ENCODE peak calls at places on chromosomes 4 and X, in nine cellular contexts. Q, L, T, M, C, Y, J, A and D are unnamed samples.
A peak's percentile ranks its signal among the peaks of the same experiment; 100 is the strongest.

GRCh38 chrX:6729581-6729980 is 194.7 kb upstream of the VCX3A start:
- DNase-seq in Q (no peak), L (no peak), T (no peak), M (no peak), C (no peak), Y (no peak), J (no peak), A (no peak), D (no peak)

GRCh38 chrX:111244238-111244750 is 26.0 kb downstream of the CAPN6 start:
- DNase-seq in Q (no peak), L (no peak), T (no peak), M (no peak), C (no peak), Y (peak; percentile 17), J (peak; percentile 11), A (no peak), D (no peak)

GRCh38 chrX:133838761-133839676 is 146.4 kb downstream of the GPC3 start:
- DNase-seq in Q (no peak), L (peak; percentile 6), T (no peak), M (no peak), C (peak; percentile 37), Y (peak; percentile 13), J (peak; percentile 32), A (peak; percentile 16), D (peak; percentile 26)

GRCh38 chr4:8019396-8020365 is 80.0 kb upstream of the AFAP1 start:
- DNase-seq in Q (no peak), L (no peak), T (no peak), M (no peak), C (no peak), Y (peak; percentile 44), J (no peak), A (no peak), D (no peak)

GRCh38 chrX:72027024-72027913 is 104.4 kb downstream of the RTL5 start:
- DNase-seq in Q (no peak), L (no peak), T (peak; percentile 68), M (no peak), C (no peak), Y (no peak), J (no peak), A (no peak), D (no peak)

GRCh38 chrX:150694738-150695410 is 1.7 kb downstream of the MTMR1 start:
- DNase-seq in Q (no peak), L (peak; percentile 6), T (no peak), M (no peak), C (peak; percentile 62), Y (no peak), J (no peak), A (no peak), D (peak; percentile 31)

GRCh38 chrX:12701625-12702024 is 89.6 kb upstream of the PRPS2 start:
- DNase-seq in Q (peak; percentile 19), L (peak; percentile 6), T (no peak), M (peak; percentile 20), C (peak; percentile 58), Y (peak; percentile 48), J (peak; percentile 62), A (no peak), D (peak; percentile 48)

GRCh38 chr4:69984030-69984443 is 11.7 kb upstream of the STATH start:
- DNase-seq in Q (no peak), L (no peak), T (no peak), M (no peak), C (no peak), Y (peak; percentile 9), J (no peak), A (no peak), D (peak; percentile 13)

GRCh38 chrX:9166566-9166909 is 132.6 kb upstream of the FAM9B start:
- DNase-seq in Q (no peak), L (no peak), T (no peak), M (no peak), C (no peak), Y (no peak), J (peak; percentile 7), A (no peak), D (no peak)

GRCh38 chrX:108131471-108131870 is 39.9 kb downstream of the ATG4A start:
- DNase-seq in Q (no peak), L (peak; percentile 6), T (no peak), M (no peak), C (no peak), Y (peak; percentile 16), J (no peak), A (no peak), D (no peak)

GRCh38 chr4:857461-857860 is 31.5 kb upstream of the CPLX1 start:
- DNase-seq in Q (no peak), L (no peak), T (no peak), M (no peak), C (no peak), Y (no peak), J (no peak), A (no peak), D (peak; percentile 5)

GRCh38 chrX:18353931-18354368 is 538 bp downstream of the SCML2 start:
- DNase-seq in Q (no peak), L (peak; percentile 3), T (no peak), M (no peak), C (peak; percentile 20), Y (no peak), J (no peak), A (peak; percentile 15), D (peak; percentile 38)

GRCh38 chrX:107769581-107770317 is 5.8 kb downstream of the TSC22D3 start:
- DNase-seq in Q (no peak), L (no peak), T (no peak), M (no peak), C (no peak), Y (no peak), J (no peak), A (no peak), D (no peak)

GRCh38 chr4:112099701-112100289 is 45.5 kb upstream of the FAM241A start:
- DNase-seq in Q (no peak), L (no peak), T (no peak), M (no peak), C (no peak), Y (peak; percentile 50), J (peak; percentile 71), A (no peak), D (no peak)

GRCh38 chr4:99661907-99662306 is 4.3 kb upstream of the C4orf54 start:
- DNase-seq in Q (no peak), L (no peak), T (no peak), M (no peak), C (no peak), Y (no peak), J (no peak), A (no peak), D (no peak)

GRCh38 chrX:70168238-70169188 is 8.8 kb upstream of the DGAT2L6 start:
- DNase-seq in Q (no peak), L (no peak), T (no peak), M (peak; percentile 19), C (no peak), Y (peak; percentile 39), J (peak; percentile 69), A (peak; percentile 66), D (no peak)

DNA sequence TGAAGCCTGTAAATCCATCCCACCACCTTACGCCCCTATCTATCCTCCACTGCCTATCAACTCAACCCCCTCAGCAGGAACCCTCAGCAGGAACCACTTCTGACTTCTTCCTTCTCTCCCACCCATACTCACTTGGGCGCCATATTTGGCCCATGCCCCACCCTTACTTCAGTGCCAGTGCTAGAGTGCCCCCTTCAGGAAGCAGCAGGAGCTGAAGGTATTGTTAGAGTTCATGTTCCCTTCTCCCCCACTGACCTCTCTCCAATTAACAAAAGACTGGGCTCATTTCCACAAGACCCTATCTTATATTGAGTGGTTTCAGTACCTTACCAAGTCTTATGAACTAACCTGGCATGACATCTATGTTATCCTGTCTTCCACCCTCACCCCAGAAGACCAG is 363.1 kb upstream of the SLIT2 start:
- DNase-seq in Q (no peak), L (no peak), T (no peak), M (no peak), C (no peak), Y (no peak), J (no peak), A (no peak), D (no peak)
- TF ChIP-seq CTCF in Q (no peak), L (no peak), T (no peak), M (no peak), C (no peak), Y (no peak), J (peak; percentile 8), A (no peak), D (no peak)

DNA sequence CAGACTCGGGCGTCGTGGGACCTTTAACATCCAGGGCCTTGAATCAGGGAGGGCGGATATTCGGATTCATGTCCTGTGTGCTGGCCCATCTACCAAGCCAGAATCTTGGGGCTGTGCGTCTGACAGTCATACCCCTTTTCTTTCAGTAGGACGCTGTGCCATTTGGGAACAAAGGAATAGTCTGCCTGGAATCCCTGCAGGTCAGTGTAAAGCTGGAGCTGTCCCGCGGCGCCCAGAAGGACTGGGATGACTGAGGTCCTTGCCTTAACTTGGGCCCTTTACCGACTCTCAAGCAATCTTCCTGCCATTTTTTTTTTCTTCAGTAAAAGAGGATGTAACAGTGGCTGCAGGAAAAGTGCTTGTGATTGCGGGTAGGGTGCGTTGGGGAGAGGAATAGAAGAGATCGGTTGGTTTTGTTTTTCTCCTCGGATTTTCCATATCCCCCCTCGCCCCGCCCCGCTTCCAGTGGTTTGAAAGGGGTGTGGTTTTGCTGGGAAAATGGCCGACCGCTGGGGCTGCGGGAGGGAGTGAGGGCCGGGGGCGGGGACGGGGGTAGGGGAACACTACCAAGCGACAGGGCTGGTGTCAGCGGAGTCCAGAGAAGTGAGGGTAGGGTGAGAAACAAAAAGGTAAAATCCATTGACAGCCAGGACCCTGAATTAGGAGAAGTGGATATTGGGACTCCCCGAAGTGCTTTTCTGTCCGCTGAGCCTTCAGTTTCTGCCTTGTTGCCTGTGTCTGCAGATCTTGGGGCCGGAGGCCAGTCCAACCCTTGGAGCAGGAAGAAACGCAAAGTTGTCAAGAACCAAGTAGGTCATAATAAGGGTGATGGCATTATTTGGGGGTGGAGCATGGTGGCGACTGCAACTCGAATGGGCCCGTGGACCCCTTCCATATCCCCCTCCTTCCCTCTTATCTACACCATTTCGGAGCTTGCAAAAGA is 749 bp downstream of the ARMCX1 start:
- DNase-seq in Q (peak; percentile 54), L (peak; percentile 67), T (no peak), M (peak; percentile 52), C (peak; percentile 4), Y (peak; percentile 19), J (peak; percentile 59), A (peak; percentile 71), D (peak; percentile 73)
- TF ChIP-seq CTCF in Q (no peak), L (no peak), T (no peak), M (no peak), C (no peak), Y (no peak), J (no peak), A (no peak), D (no peak)

DNA sequence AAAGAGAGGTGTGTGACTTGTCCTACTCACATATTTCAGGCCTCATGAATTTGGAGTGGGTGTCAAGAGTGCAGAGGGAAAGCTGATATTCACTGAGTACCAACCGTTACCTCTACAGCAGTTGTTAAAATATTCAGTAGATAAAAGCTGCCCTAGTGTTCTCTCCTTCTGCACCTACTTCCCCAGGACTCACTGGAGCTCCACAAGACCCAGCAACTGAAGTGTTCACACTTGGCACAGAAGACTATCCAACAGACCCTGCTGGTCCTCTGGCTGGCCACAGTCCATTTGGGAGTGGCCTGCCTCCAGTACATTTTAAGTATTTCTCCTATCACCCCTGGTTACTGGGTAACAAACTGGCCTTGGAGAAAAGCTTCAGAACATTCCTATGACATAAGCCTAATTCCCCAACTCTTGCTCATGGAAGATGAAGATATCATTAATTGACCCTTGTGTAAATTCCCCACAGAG is 70.8 kb downstream of the PPARGC1A start:
- DNase-seq in Q (peak; percentile 26), L (no peak), T (no peak), M (no peak), C (no peak), Y (no peak), J (peak; percentile 11), A (no peak), D (no peak)
- TF ChIP-seq CTCF in Q (no peak), L (no peak), T (no peak), M (no peak), C (no peak), Y (no peak), J (no peak), A (no peak), D (no peak)

GRCh38 chrX:26651755-26652154 is 435.8 kb downstream of the MAGEB5 start:
- DNase-seq in Q (no peak), L (no peak), T (no peak), M (no peak), C (peak; percentile 4), Y (no peak), J (no peak), A (no peak), D (no peak)
- TF ChIP-seq CTCF in Q (no peak), L (no peak), T (no peak), M (no peak), C (no peak), Y (no peak), J (peak; percentile 11), A (no peak), D (no peak)